ENCODE peak calls at places on chromosomes 16 and 17, in eight cellular contexts. B is Ammon's horn; U is lower leg skin; S is activated T-helper 9 cell treated with anti-CD3 and anti-CD28 coated beads, Interleukin-2, amount 50 U/mL, for 16 hours; A is choroid plexus epithelial cell; W is anterior cingulate cortex; N is T-helper 1 cell; G is NCI-H1092 treated with DMSO at 0.1 percent for 48 hours. X is an unnamed sample.

GRCh38 chr16:24850289-24850931 is 4.6 kb downstream of the SLC5A11 start:
- DNase-seq in B (no peak), U (peak), S (no peak), A (peak), W (no peak), N (no peak), G (no peak), X (no peak)

GRCh38 chr16:76343761-76344160 is 66.6 kb downstream of the CNTNAP4 start:
- DNase-seq in B (no peak), U (no peak), S (no peak), A (no peak), W (no peak), N (no peak), G (no peak), X (no peak)

GRCh38 chr17:46916211-46916610 is 6.7 kb upstream of the GOSR2 start:
- DNase-seq in B (no peak), U (no peak), S (no peak), A (peak), W (no peak), N (no peak), G (no peak), X (no peak)

GRCh38 chr17:17179371-17179827 is 26.7 kb downstream of the PLD6 start:
- DNase-seq in B (no peak), U (no peak), S (no peak), A (no peak), W (no peak), N (no peak), G (no peak), X (peak)

GRCh38 chr17:31492880-31493655 is 101.6 kb downstream of the RAB11FIP4 start:
- DNase-seq in B (no peak), U (no peak), S (peak), A (no peak), W (peak), N (no peak), G (no peak), X (no peak)

GRCh38 chr16:66471264-66471663 is 44.2 kb downstream of the BEAN1 start:
- DNase-seq in B (no peak), U (peak), S (no peak), A (no peak), W (no peak), N (no peak), G (no peak), X (no peak)

GRCh38 chr16:71882505-71883192 is 1.3 kb downstream of the ZNF821 start:
- DNase-seq in B (peak), U (peak), S (peak), A (peak), W (no peak), N (peak), G (peak), X (peak)

GRCh38 chr16:84660973-84661372 is 12.7 kb downstream of the KLHL36 start:
- DNase-seq in B (no peak), U (no peak), S (no peak), A (no peak), W (no peak), N (no peak), G (no peak), X (peak)

GRCh38 chr16:49488740-49489525 is 115.3 kb downstream of the C16orf78 start:
- DNase-seq in B (no peak), U (peak), S (no peak), A (no peak), W (no peak), N (no peak), G (no peak), X (no peak)

GRCh38 chr17:40322417-40323315 is 13.7 kb downstream of the RARA start:
- DNase-seq in B (peak), U (peak), S (peak), A (peak), W (peak), N (peak), G (no peak), X (peak)

GRCh38 chr16:17369441-17369951 is 101.3 kb downstream of the XYLT1 start:
- DNase-seq in B (peak), U (no peak), S (peak), A (no peak), W (peak), N (peak), G (no peak), X (peak)

GRCh38 chr16:4214215-4214621 is 27.7 kb downstream of the SRL start:
- DNase-seq in B (no peak), U (no peak), S (no peak), A (peak), W (no peak), N (no peak), G (no peak), X (no peak)

GRCh38 chr17:5123343-5124124 is 7.7 kb downstream of the USP6 start:
- DNase-seq in B (no peak), U (peak), S (no peak), A (no peak), W (no peak), N (no peak), G (no peak), X (no peak)

GRCh38 chr17:77503916-77504651 is 363.3 kb downstream of the SEC14L1 start:
- DNase-seq in B (no peak), U (peak), S (no peak), A (no peak), W (no peak), N (no peak), G (no peak), X (no peak)

GRCh38 chr17:6640536-6641373 is at the start of the genes KIAA0753 and TXNDC17:
- DNase-seq in B (peak), U (peak), S (peak), A (peak), W (peak), N (peak), G (peak), X (peak)

GRCh38 chr17:47225436-47225858 is 16.3 kb downstream of the MYL4 start:
- DNase-seq in B (peak), U (peak), S (no peak), A (peak), W (no peak), N (no peak), G (no peak), X (peak)

GRCh38 chr16:28845173-28846079 is 722 bp downstream of the TUFM start:
- DNase-seq in B (no peak), U (no peak), S (no peak), A (peak), W (no peak), N (no peak), G (no peak), X (peak)

GRCh38 chr16:11708421-11708820 is 34.2 kb downstream of the TXNDC11 start:
- DNase-seq in B (no peak), U (no peak), S (no peak), A (peak), W (no peak), N (no peak), G (no peak), X (no peak)

GRCh38 chr17:58270476-58271290 is 10.1 kb downstream of the MPO start:
- DNase-seq in B (no peak), U (peak), S (no peak), A (no peak), W (no peak), N (no peak), G (no peak), X (no peak)

GRCh38 chr16:89117975-89118289 is 24.3 kb downstream of the ACSF3 start:
- DNase-seq in B (no peak), U (no peak), S (no peak), A (no peak), W (no peak), N (no peak), G (no peak), X (no peak)

GRCh38 chr16:85665929-85666328 is 22.8 kb downstream of the GINS2 start:
- DNase-seq in B (no peak), U (no peak), S (no peak), A (no peak), W (no peak), N (no peak), G (no peak), X (no peak)

GRCh38 chr16:7714775-7715174 is 382.1 kb downstream of the RBFOX1 start:
- DNase-seq in B (peak), U (no peak), S (no peak), A (no peak), W (peak), N (no peak), G (no peak), X (no peak)

GRCh38 chr16:49855280-49855821 is 561 bp downstream of the ZNF423 start:
- DNase-seq in B (peak), U (peak), S (peak), A (peak), W (peak), N (peak), G (peak), X (peak)

GRCh38 chr17:13940858-13941665 is 128.2 kb upstream of the COX10 start:
- DNase-seq in B (no peak), U (no peak), S (no peak), A (no peak), W (no peak), N (no peak), G (no peak), X (no peak)

GRCh38 chr17:77393274-77393600 is 252.5 kb downstream of the SEC14L1 start:
- DNase-seq in B (no peak), U (no peak), S (no peak), A (no peak), W (no peak), N (no peak), G (no peak), X (no peak)

GRCh38 chr17:75271233-75271954 is 363 bp upstream of the MIF4GD start:
- DNase-seq in B (peak), U (peak), S (peak), A (peak), W (peak), N (peak), G (peak), X (peak)